ENCODE peak calls at places on chromosomes 16 and 17, in five cellular contexts. One of them, this sample, is unnamed.

GRCh38 chr16:27334874-27335273 is 21.1 kb downstream of the IL4R start:
- DNase-seq in HAP-1: no peak
- DNase-seq in LHCN-M2: no peak
- DNase-seq in AG09309: no peak
- DNase-seq in bronchial epithelial cell: no peak
- DNase-seq in this sample: no peak

GRCh38 chr17:81478119-81478518 is 34.5 kb downstream of the ACTG1 start:
- DNase-seq in HAP-1: no peak
- DNase-seq in LHCN-M2: no peak
- DNase-seq in AG09309: no peak
- DNase-seq in bronchial epithelial cell: no peak
- DNase-seq in this sample: no peak

GRCh38 chr17:11935734-11936406 is 61.4 kb downstream of the ZNF18 start:
- DNase-seq in HAP-1: no peak
- DNase-seq in LHCN-M2: peak
- DNase-seq in AG09309: no peak
- DNase-seq in bronchial epithelial cell: peak
- DNase-seq in this sample: peak

GRCh38 chr16:2450975-2451381 is 8.9 kb upstream of the TEDC2 start:
- DNase-seq in HAP-1: no peak
- DNase-seq in LHCN-M2: no peak
- DNase-seq in AG09309: no peak
- DNase-seq in bronchial epithelial cell: no peak
- DNase-seq in this sample: no peak

GRCh38 chr16:59597269-59597668 is 863.2 kb upstream of the GOT2 start:
- DNase-seq in HAP-1: no peak
- DNase-seq in LHCN-M2: peak
- DNase-seq in AG09309: no peak
- DNase-seq in bronchial epithelial cell: no peak
- DNase-seq in this sample: peak

GRCh38 chr16:77732241-77732946 is 10.1 kb downstream of the NUDT7 start:
- DNase-seq in HAP-1: no peak
- DNase-seq in LHCN-M2: no peak
- DNase-seq in AG09309: no peak
- DNase-seq in bronchial epithelial cell: peak
- DNase-seq in this sample: peak

GRCh38 chr17:42472709-42473521 is 14.2 kb downstream of the ATP6V0A1 start:
- DNase-seq in HAP-1: no peak
- DNase-seq in LHCN-M2: peak
- DNase-seq in AG09309: peak
- DNase-seq in bronchial epithelial cell: peak
- DNase-seq in this sample: peak

GRCh38 chr17:44901323-44901965 is 2.2 kb upstream of the EFTUD2 start:
- DNase-seq in HAP-1: no peak
- DNase-seq in LHCN-M2: peak
- DNase-seq in AG09309: peak
- DNase-seq in bronchial epithelial cell: peak
- DNase-seq in this sample: peak

GRCh38 chr17:71409712-71410111 is 711.1 kb upstream of the SOX9 start:
- DNase-seq in HAP-1: no peak
- DNase-seq in LHCN-M2: peak
- DNase-seq in AG09309: peak
- DNase-seq in bronchial epithelial cell: peak
- DNase-seq in this sample: peak

GRCh38 chr16:25199457-25199856 is 17.3 kb upstream of the AQP8 start:
- DNase-seq in HAP-1: no peak
- DNase-seq in LHCN-M2: no peak
- DNase-seq in AG09309: no peak
- DNase-seq in bronchial epithelial cell: no peak
- DNase-seq in this sample: no peak

GRCh38 chr17:21194688-21195087 is 19.3 kb downstream of the TMEM11 start:
- DNase-seq in HAP-1: no peak
- DNase-seq in LHCN-M2: peak
- DNase-seq in AG09309: no peak
- DNase-seq in bronchial epithelial cell: no peak
- DNase-seq in this sample: peak

GRCh38 chr16:9159839-9160550 is 68.6 kb downstream of the HAPSTR1 start:
- DNase-seq in HAP-1: peak
- DNase-seq in LHCN-M2: peak
- DNase-seq in AG09309: no peak
- DNase-seq in bronchial epithelial cell: peak
- DNase-seq in this sample: peak

GRCh38 chr16:10964039-10964890 is 19.9 kb downstream of the CLEC16A start:
- DNase-seq in HAP-1: peak
- DNase-seq in LHCN-M2: peak
- DNase-seq in AG09309: no peak
- DNase-seq in bronchial epithelial cell: peak
- DNase-seq in this sample: peak

GRCh38 chr17:37774508-37774907 is 29.6 kb upstream of the HNF1B start:
- DNase-seq in HAP-1: no peak
- DNase-seq in LHCN-M2: no peak
- DNase-seq in AG09309: no peak
- DNase-seq in bronchial epithelial cell: no peak
- DNase-seq in this sample: no peak

GRCh38 chr16:27436921-27437650 is 35.1 kb downstream of the IL21R start:
- DNase-seq in HAP-1: no peak
- DNase-seq in LHCN-M2: no peak
- DNase-seq in AG09309: no peak
- DNase-seq in bronchial epithelial cell: no peak
- DNase-seq in this sample: no peak

GRCh38 chr17:57532966-57533365 is 212.1 kb downstream of the CCDC182 start:
- DNase-seq in HAP-1: no peak
- DNase-seq in LHCN-M2: no peak
- DNase-seq in AG09309: no peak
- DNase-seq in bronchial epithelial cell: no peak
- DNase-seq in this sample: no peak

GRCh38 chr17:7173687-7174602 is 5.2 kb downstream of the ASGR1 start:
- DNase-seq in HAP-1: no peak
- DNase-seq in LHCN-M2: peak
- DNase-seq in AG09309: no peak
- DNase-seq in bronchial epithelial cell: peak
- DNase-seq in this sample: no peak

GRCh38 chr17:15441315-15441714 is 26.1 kb downstream of the CDRT4 start:
- DNase-seq in HAP-1: no peak
- DNase-seq in LHCN-M2: no peak
- DNase-seq in AG09309: no peak
- DNase-seq in bronchial epithelial cell: no peak
- DNase-seq in this sample: no peak